ENCODE peak calls at places on chromosomes 16 and 17, in seven cellular contexts. One of them, this sample, is unnamed.

GRCh38 chr17:4066210-4066609 is 76.6 kb downstream of the ZZEF1 start:
- DNase-seq in AG04450: no peak
- DNase-seq in dorsolateral prefrontal cortex: no peak
- DNase-seq in progenitor cell of endocrine pancreas: no peak
- DNase-seq in GM23338: no peak
- DNase-seq in mucosa of descending colon: no peak
- DNase-seq in uterus: no peak
- DNase-seq in this sample: no peak

GRCh38 chr16:12317856-12318591 is 341.5 kb downstream of the SNX29 start:
- DNase-seq in AG04450: no peak
- DNase-seq in dorsolateral prefrontal cortex: no peak
- DNase-seq in progenitor cell of endocrine pancreas: no peak
- DNase-seq in GM23338: no peak
- DNase-seq in mucosa of descending colon: no peak
- DNase-seq in uterus: no peak
- DNase-seq in this sample: no peak

GRCh38 chr16:24149102-24149501 is 107.0 kb upstream of the CACNG3 start:
- DNase-seq in AG04450: no peak
- DNase-seq in dorsolateral prefrontal cortex: no peak
- DNase-seq in progenitor cell of endocrine pancreas: no peak
- DNase-seq in GM23338: no peak
- DNase-seq in mucosa of descending colon: no peak
- DNase-seq in uterus: no peak
- DNase-seq in this sample: no peak

GRCh38 chr17:43830510-43831145 is 2.3 kb downstream of the MPP3 start:
- DNase-seq in AG04450: no peak
- DNase-seq in dorsolateral prefrontal cortex: no peak
- DNase-seq in progenitor cell of endocrine pancreas: no peak
- DNase-seq in GM23338: no peak
- DNase-seq in mucosa of descending colon: no peak
- DNase-seq in uterus: no peak
- DNase-seq in this sample: no peak

GRCh38 chr16:870856-871561 is 70.5 kb upstream of the GNG13 start:
- DNase-seq in AG04450: no peak
- DNase-seq in dorsolateral prefrontal cortex: no peak
- DNase-seq in progenitor cell of endocrine pancreas: no peak
- DNase-seq in GM23338: no peak
- DNase-seq in mucosa of descending colon: no peak
- DNase-seq in uterus: no peak
- DNase-seq in this sample: no peak

GRCh38 chr17:29595107-29595942 is 2.4 kb downstream of the ANKRD13B start:
- DNase-seq in AG04450: no peak
- DNase-seq in dorsolateral prefrontal cortex: no peak
- DNase-seq in progenitor cell of endocrine pancreas: no peak
- DNase-seq in GM23338: no peak
- DNase-seq in mucosa of descending colon: no peak
- DNase-seq in uterus: no peak
- DNase-seq in this sample: no peak

GRCh38 chr16:56855201-56855600 is 9.8 kb upstream of the SLC12A3 start:
- DNase-seq in AG04450: no peak
- DNase-seq in dorsolateral prefrontal cortex: no peak
- DNase-seq in progenitor cell of endocrine pancreas: no peak
- DNase-seq in GM23338: no peak
- DNase-seq in mucosa of descending colon: peak
- DNase-seq in uterus: no peak
- DNase-seq in this sample: no peak

GRCh38 chr17:2700491-2701141 is 10.9 kb downstream of the CLUH start:
- DNase-seq in AG04450: no peak
- DNase-seq in dorsolateral prefrontal cortex: no peak
- DNase-seq in progenitor cell of endocrine pancreas: no peak
- DNase-seq in GM23338: no peak
- DNase-seq in mucosa of descending colon: peak
- DNase-seq in uterus: peak
- DNase-seq in this sample: no peak

GRCh38 chr16:77273-77806 is 685 bp upstream of the MPG start:
- DNase-seq in AG04450: no peak
- DNase-seq in dorsolateral prefrontal cortex: no peak
- DNase-seq in progenitor cell of endocrine pancreas: no peak
- DNase-seq in GM23338: peak
- DNase-seq in mucosa of descending colon: peak
- DNase-seq in uterus: peak
- DNase-seq in this sample: peak

GRCh38 chr17:17413215-17413792 is 63.5 kb upstream of the MED9 start:
- DNase-seq in AG04450: no peak
- DNase-seq in dorsolateral prefrontal cortex: no peak
- DNase-seq in progenitor cell of endocrine pancreas: no peak
- DNase-seq in GM23338: no peak
- DNase-seq in mucosa of descending colon: no peak
- DNase-seq in uterus: no peak
- DNase-seq in this sample: no peak

GRCh38 chr17:42698736-42699414 is 16.5 kb downstream of the CNTNAP1 start:
- DNase-seq in AG04450: no peak
- DNase-seq in dorsolateral prefrontal cortex: no peak
- DNase-seq in progenitor cell of endocrine pancreas: no peak
- DNase-seq in GM23338: no peak
- DNase-seq in mucosa of descending colon: peak
- DNase-seq in uterus: peak
- DNase-seq in this sample: no peak

GRCh38 chr16:4116328-4117249 is at the start of gene ADCY9:
- DNase-seq in AG04450: no peak
- DNase-seq in dorsolateral prefrontal cortex: peak
- DNase-seq in progenitor cell of endocrine pancreas: peak
- DNase-seq in GM23338: peak
- DNase-seq in mucosa of descending colon: peak
- DNase-seq in uterus: peak
- DNase-seq in this sample: peak

GRCh38 chr17:559699-560378 is 154.8 kb downstream of the VPS53 start:
- DNase-seq in AG04450: peak
- DNase-seq in dorsolateral prefrontal cortex: no peak
- DNase-seq in progenitor cell of endocrine pancreas: no peak
- DNase-seq in GM23338: no peak
- DNase-seq in mucosa of descending colon: no peak
- DNase-seq in uterus: no peak
- DNase-seq in this sample: no peak

GRCh38 chr16:73046484-73047214 is 1.3 kb downstream of the ZFHX3 start:
- DNase-seq in AG04450: no peak
- DNase-seq in dorsolateral prefrontal cortex: no peak
- DNase-seq in progenitor cell of endocrine pancreas: no peak
- DNase-seq in GM23338: no peak
- DNase-seq in mucosa of descending colon: no peak
- DNase-seq in uterus: no peak
- DNase-seq in this sample: no peak

GRCh38 chr17:62780273-62780672 is 27.8 kb downstream of the MARCHF10 start:
- DNase-seq in AG04450: no peak
- DNase-seq in dorsolateral prefrontal cortex: no peak
- DNase-seq in progenitor cell of endocrine pancreas: no peak
- DNase-seq in GM23338: no peak
- DNase-seq in mucosa of descending colon: no peak
- DNase-seq in uterus: no peak
- DNase-seq in this sample: no peak

GRCh38 chr16:1812732-1813163 is 13.9 kb downstream of the HAGH start:
- DNase-seq in AG04450: peak
- DNase-seq in dorsolateral prefrontal cortex: peak
- DNase-seq in progenitor cell of endocrine pancreas: no peak
- DNase-seq in GM23338: peak
- DNase-seq in mucosa of descending colon: peak
- DNase-seq in uterus: peak
- DNase-seq in this sample: no peak

GRCh38 chr17:80137131-80137530 is 9.8 kb downstream of the EIF4A3 start:
- DNase-seq in AG04450: no peak
- DNase-seq in dorsolateral prefrontal cortex: no peak
- DNase-seq in progenitor cell of endocrine pancreas: no peak
- DNase-seq in GM23338: no peak
- DNase-seq in mucosa of descending colon: no peak
- DNase-seq in uterus: no peak
- DNase-seq in this sample: no peak

GRCh38 chr17:15934866-15935265 is 10.1 kb upstream of the ADORA2B start:
- DNase-seq in AG04450: no peak
- DNase-seq in dorsolateral prefrontal cortex: no peak
- DNase-seq in progenitor cell of endocrine pancreas: no peak
- DNase-seq in GM23338: no peak
- DNase-seq in mucosa of descending colon: no peak
- DNase-seq in uterus: no peak
- DNase-seq in this sample: no peak

DNA sequence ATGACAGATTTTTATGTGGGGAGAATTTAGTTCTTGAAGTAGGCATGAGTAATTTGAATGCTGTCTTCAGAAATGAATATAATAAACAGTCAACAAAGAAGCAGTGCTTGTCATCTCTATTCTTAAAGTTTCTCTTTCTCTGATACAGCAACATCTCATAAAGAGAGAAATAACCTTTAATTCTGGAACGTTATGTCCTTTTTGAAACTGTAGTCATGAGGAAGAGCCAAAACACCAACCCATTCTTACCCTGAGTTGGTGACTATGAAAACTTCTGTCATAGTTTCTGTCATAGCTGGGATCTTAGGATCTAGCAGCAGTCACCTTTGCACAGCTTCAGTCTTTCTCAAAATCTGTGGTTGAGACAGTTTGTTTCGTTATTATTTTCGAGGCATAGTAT is 15.3 kb upstream of the RASL10B start:
- DNase-seq in AG04450: no peak
- DNase-seq in dorsolateral prefrontal cortex: no peak
- DNase-seq in progenitor cell of endocrine pancreas: no peak
- DNase-seq in GM23338: no peak
- DNase-seq in mucosa of descending colon: no peak
- DNase-seq in uterus: no peak
- DNase-seq in this sample: no peak
- TF ChIP-seq CTCF in AG04450: no peak
- TF ChIP-seq CTCF in dorsolateral prefrontal cortex: no peak
- TF ChIP-seq CTCF in progenitor cell of endocrine pancreas: no peak
- TF ChIP-seq CTCF in GM23338: no peak
- TF ChIP-seq CTCF in mucosa of descending colon: no peak
- TF ChIP-seq CTCF in uterus: no peak
- TF ChIP-seq CTCF in this sample: no peak

DNA sequence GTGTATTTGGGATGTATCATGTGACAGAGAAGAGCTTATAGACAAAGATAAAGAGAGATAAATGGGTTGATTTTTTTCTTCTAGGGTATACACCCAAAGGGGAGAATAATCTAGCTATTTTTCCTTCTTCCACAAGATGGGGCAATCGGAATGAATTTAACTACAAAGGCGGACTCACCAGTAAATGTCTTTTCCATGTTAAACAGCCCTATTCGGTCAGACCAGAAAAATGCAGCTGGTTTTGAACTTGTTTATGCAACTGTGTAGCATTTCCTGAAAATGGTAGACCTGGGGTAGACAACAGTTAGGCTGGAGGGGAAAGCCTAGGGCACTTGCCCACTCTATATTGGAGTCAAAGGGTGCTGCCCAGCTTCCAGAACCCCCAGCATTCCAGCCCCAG is 477.1 kb downstream of the TOX3 start:
- DNase-seq in AG04450: no peak
- DNase-seq in dorsolateral prefrontal cortex: no peak
- DNase-seq in progenitor cell of endocrine pancreas: no peak
- DNase-seq in GM23338: peak
- DNase-seq in mucosa of descending colon: no peak
- DNase-seq in uterus: no peak
- DNase-seq in this sample: no peak
- TF ChIP-seq CTCF in AG04450: no peak
- TF ChIP-seq CTCF in dorsolateral prefrontal cortex: peak
- TF ChIP-seq CTCF in progenitor cell of endocrine pancreas: peak
- TF ChIP-seq CTCF in GM23338: peak
- TF ChIP-seq CTCF in mucosa of descending colon: no peak
- TF ChIP-seq CTCF in uterus: no peak
- TF ChIP-seq CTCF in this sample: no peak

GRCh38 chr16:53415504-53415903 is 18.8 kb upstream of the RBL2 start:
- DNase-seq in AG04450: no peak
- DNase-seq in dorsolateral prefrontal cortex: no peak
- DNase-seq in progenitor cell of endocrine pancreas: no peak
- DNase-seq in GM23338: peak
- DNase-seq in mucosa of descending colon: no peak
- DNase-seq in uterus: no peak
- DNase-seq in this sample: no peak

GRCh38 chr16:53417976-53418375 is 16.3 kb upstream of the RBL2 start:
- DNase-seq in AG04450: no peak
- DNase-seq in dorsolateral prefrontal cortex: no peak
- DNase-seq in progenitor cell of endocrine pancreas: no peak
- DNase-seq in GM23338: no peak
- DNase-seq in mucosa of descending colon: no peak
- DNase-seq in uterus: no peak
- DNase-seq in this sample: no peak

GRCh38 chr16:53417011-53417410 is 17.3 kb upstream of the RBL2 start:
- DNase-seq in AG04450: no peak
- DNase-seq in dorsolateral prefrontal cortex: no peak
- DNase-seq in progenitor cell of endocrine pancreas: no peak
- DNase-seq in GM23338: peak
- DNase-seq in mucosa of descending colon: no peak
- DNase-seq in uterus: no peak
- DNase-seq in this sample: no peak

DNA sequence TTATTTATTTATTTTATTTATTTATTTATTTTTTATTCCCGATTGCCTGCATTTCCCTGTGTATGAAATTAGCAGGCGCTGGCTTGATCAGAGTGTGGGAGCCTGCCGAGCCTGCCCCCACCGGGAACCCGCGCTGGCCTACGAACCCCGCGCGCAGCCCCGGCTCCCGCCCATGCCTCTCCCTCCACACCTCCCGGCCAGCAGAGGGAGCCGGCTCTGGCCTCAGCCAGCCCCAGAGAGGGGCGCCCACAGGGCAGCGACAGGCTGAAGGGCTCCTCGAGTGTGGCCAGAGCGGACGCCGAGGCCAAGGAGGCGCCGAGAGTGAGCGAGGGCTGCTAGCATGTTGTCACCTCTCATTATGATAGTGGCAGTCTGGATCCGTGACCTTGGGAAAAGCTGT is 13.0 kb upstream of the RBL2 start:
- DNase-seq in AG04450: no peak
- DNase-seq in dorsolateral prefrontal cortex: no peak
- DNase-seq in progenitor cell of endocrine pancreas: no peak
- DNase-seq in GM23338: peak
- DNase-seq in mucosa of descending colon: no peak
- DNase-seq in uterus: no peak
- DNase-seq in this sample: no peak
- TF ChIP-seq CTCF in AG04450: no peak
- TF ChIP-seq CTCF in dorsolateral prefrontal cortex: no peak
- TF ChIP-seq CTCF in progenitor cell of endocrine pancreas: no peak
- TF ChIP-seq CTCF in GM23338: peak
- TF ChIP-seq CTCF in mucosa of descending colon: no peak
- TF ChIP-seq CTCF in uterus: no peak
- TF ChIP-seq CTCF in this sample: no peak

DNA sequence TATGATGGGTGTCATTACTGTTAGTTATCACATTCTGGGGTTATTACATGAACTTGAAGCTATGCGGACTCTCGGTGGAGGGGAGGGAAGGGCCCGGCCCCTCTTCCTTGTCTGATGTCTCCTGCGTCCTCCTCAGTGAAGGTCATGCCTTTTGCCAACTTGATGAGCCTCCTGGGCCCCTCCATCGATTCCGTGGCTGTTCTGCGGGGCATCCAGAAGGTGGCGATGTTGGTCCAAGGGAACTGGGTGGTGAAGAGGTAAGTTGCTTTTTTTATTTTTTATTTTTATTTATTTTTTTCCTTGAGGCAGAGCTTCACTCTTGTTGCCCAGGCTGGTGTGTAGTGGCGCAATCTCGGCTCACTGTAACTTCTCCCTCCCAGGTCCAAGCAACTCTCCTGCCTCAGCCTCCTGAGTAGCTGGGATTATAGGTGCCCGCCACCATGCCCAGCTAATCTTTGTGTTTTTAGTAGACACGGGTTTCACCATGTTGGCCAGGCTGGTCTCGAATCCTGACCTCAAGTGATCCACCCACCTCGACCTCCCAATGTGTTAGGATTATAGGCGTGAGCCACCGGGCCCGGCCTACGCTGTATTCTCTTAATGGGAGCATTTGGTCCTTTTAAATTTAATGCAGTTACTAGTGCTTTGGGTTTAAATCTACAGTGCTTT is 21.6 kb downstream of the POLR3E start:
- DNase-seq in AG04450: no peak
- DNase-seq in dorsolateral prefrontal cortex: no peak
- DNase-seq in progenitor cell of endocrine pancreas: no peak
- DNase-seq in GM23338: peak
- DNase-seq in mucosa of descending colon: peak
- DNase-seq in uterus: no peak
- DNase-seq in this sample: no peak
- TF ChIP-seq CTCF in AG04450: peak
- TF ChIP-seq CTCF in dorsolateral prefrontal cortex: no peak
- TF ChIP-seq CTCF in progenitor cell of endocrine pancreas: peak
- TF ChIP-seq CTCF in GM23338: peak
- TF ChIP-seq CTCF in mucosa of descending colon: no peak
- TF ChIP-seq CTCF in uterus: no peak
- TF ChIP-seq CTCF in this sample: no peak